ENCODE peak calls at places on chromosomes 5 and 9, in four cellular contexts. U is GM04504, D is foreskin keratinocyte, B is transverse colon. A is an unnamed sample.

GRCh38 chr5:119274767-119275130 is 81.1 kb upstream of the TNFAIP8 start:
- DNase-seq in U (no peak), D (peak), B (no peak), A (no peak)

GRCh38 chr5:32030686-32031478 is 143.2 kb downstream of the GOLPH3 start:
- DNase-seq in U (no peak), D (no peak), B (no peak), A (no peak)

GRCh38 chr9:101601904-101602765 is 7.4 kb upstream of the PPP3R2 start:
- DNase-seq in U (peak), D (peak), B (no peak), A (peak)

GRCh38 chr5:84088996-84089395 is 295.7 kb downstream of the EDIL3 start:
- DNase-seq in U (no peak), D (no peak), B (no peak), A (peak)

GRCh38 chr5:145825751-145826180 is 9.4 kb downstream of the PRELID2 start:
- DNase-seq in U (no peak), D (no peak), B (no peak), A (no peak)

GRCh38 chr9:88949425-88949824 is 41.8 kb upstream of the S1PR3 start:
- DNase-seq in U (no peak), D (no peak), B (no peak), A (no peak)

GRCh38 chr9:131870156-131870555 is 130.3 kb upstream of the RAPGEF1 start:
- DNase-seq in U (no peak), D (no peak), B (no peak), A (no peak)

GRCh38 chr5:40680741-40681350 is 1.1 kb downstream of the PTGER4 start:
- DNase-seq in U (no peak), D (no peak), B (peak), A (peak)

GRCh38 chr5:180088561-180088960 is 17.0 kb upstream of the RNF130 start:
- DNase-seq in U (no peak), D (no peak), B (no peak), A (no peak)

GRCh38 chr5:180099733-180100611 is 28.4 kb upstream of the RNF130 start:
- DNase-seq in U (no peak), D (no peak), B (no peak), A (no peak)

GRCh38 chr9:122036988-122037387 is 56.1 kb downstream of the TTLL11 start:
- DNase-seq in U (no peak), D (no peak), B (no peak), A (no peak)

GRCh38 chr5:179869101-179869500 is 10.5 kb upstream of the MRNIP start:
- DNase-seq in U (no peak), D (no peak), B (no peak), A (no peak)

GRCh38 chr5:82991678-82992323 is 85.4 kb downstream of the TMEM167A start:
- DNase-seq in U (no peak), D (peak), B (no peak), A (no peak)

GRCh38 chr9:137878146-137878941 is 762 bp downstream of the CACNA1B start:
- DNase-seq in U (no peak), D (no peak), B (no peak), A (no peak)

GRCh38 chr5:55636711-55637110 is 75.4 kb downstream of the SLC38A9 start:
- DNase-seq in U (no peak), D (no peak), B (peak), A (peak)

GRCh38 chr5:120062515-120062917 is 401.6 kb upstream of the PRR16 start:
- DNase-seq in U (peak), D (peak), B (no peak), A (no peak)

GRCh38 chr5:151923865-151924264 is 786 bp downstream of the GLRA1 start:
- DNase-seq in U (no peak), D (no peak), B (no peak), A (no peak)

GRCh38 chr9:115209601-115210306 is 91.8 kb upstream of the TNC start:
- DNase-seq in U (no peak), D (peak), B (no peak), A (no peak)

GRCh38 chr9:135809166-135809565 is 98.2 kb downstream of the CAMSAP1 start:
- DNase-seq in U (peak), D (no peak), B (no peak), A (no peak)

GRCh38 chr5:79487251-79487650 is 26.7 kb downstream of the HOMER1 start:
- DNase-seq in U (no peak), D (no peak), B (no peak), A (no peak)

GRCh38 chr5:172048539-172049101 is 42.2 kb upstream of the FBXW11 start:
- DNase-seq in U (no peak), D (no peak), B (no peak), A (no peak)

A was measured in colonic mucosa.